ENCODE peak calls at places on chromosomes 16 and 17, in ten cellular contexts. One of them, this sample, is unnamed.

GRCh38 chr17:75625813-75626486 is 7.3 kb upstream of the SMIM5 start:
- DNase-seq in NCI-H1105 treated with DMSO at 0.1 percent for 48 hours: no peak
- DNase-seq in NCI-H226: no peak
- DNase-seq in SHP77: peak
- DNase-seq in stimulated activated CD4-positive, alpha-beta T cell treated with anti-CD3 and anti-CD28 coated beads, Interleukin-12 subunit alpha, Interleukin-12 subunit beta, amount 100 ng/mL, for 4 hours: no peak
- DNase-seq in T-helper 9 cell: no peak
- DNase-seq in globus pallidus: no peak
- DNase-seq in NCI-H146: no peak
- DNase-seq in stimulated activated CD8-positive, alpha-beta memory T cell treated with anti-CD3 and anti-CD28 coated beads, Interleukin-12 subunit alpha, Interleukin-12 subunit beta, amount 100 ng/mL, for 4 hours: no peak
- DNase-seq in DMS79: no peak
- DNase-seq in this sample: no peak

GRCh38 chr17:50573866-50574571 is 13.5 kb downstream of the CACNA1G start:
- DNase-seq in NCI-H1105 treated with DMSO at 0.1 percent for 48 hours: no peak
- DNase-seq in NCI-H226: no peak
- DNase-seq in SHP77: no peak
- DNase-seq in stimulated activated CD4-positive, alpha-beta T cell treated with anti-CD3 and anti-CD28 coated beads, Interleukin-12 subunit alpha, Interleukin-12 subunit beta, amount 100 ng/mL, for 4 hours: no peak
- DNase-seq in T-helper 9 cell: no peak
- DNase-seq in globus pallidus: no peak
- DNase-seq in NCI-H146: no peak
- DNase-seq in stimulated activated CD8-positive, alpha-beta memory T cell treated with anti-CD3 and anti-CD28 coated beads, Interleukin-12 subunit alpha, Interleukin-12 subunit beta, amount 100 ng/mL, for 4 hours: no peak
- DNase-seq in DMS79: no peak
- DNase-seq in this sample: no peak

GRCh38 chr17:8387914-8388651 is 5.1 kb upstream of the RPL26 start:
- DNase-seq in NCI-H1105 treated with DMSO at 0.1 percent for 48 hours: no peak
- DNase-seq in NCI-H226: no peak
- DNase-seq in SHP77: no peak
- DNase-seq in stimulated activated CD4-positive, alpha-beta T cell treated with anti-CD3 and anti-CD28 coated beads, Interleukin-12 subunit alpha, Interleukin-12 subunit beta, amount 100 ng/mL, for 4 hours: no peak
- DNase-seq in T-helper 9 cell: no peak
- DNase-seq in globus pallidus: no peak
- DNase-seq in NCI-H146: no peak
- DNase-seq in stimulated activated CD8-positive, alpha-beta memory T cell treated with anti-CD3 and anti-CD28 coated beads, Interleukin-12 subunit alpha, Interleukin-12 subunit beta, amount 100 ng/mL, for 4 hours: no peak
- DNase-seq in DMS79: no peak
- DNase-seq in this sample: no peak

GRCh38 chr17:17528101-17528500 is 31.9 kb upstream of the RASD1 start:
- DNase-seq in NCI-H1105 treated with DMSO at 0.1 percent for 48 hours: no peak
- DNase-seq in NCI-H226: no peak
- DNase-seq in SHP77: no peak
- DNase-seq in stimulated activated CD4-positive, alpha-beta T cell treated with anti-CD3 and anti-CD28 coated beads, Interleukin-12 subunit alpha, Interleukin-12 subunit beta, amount 100 ng/mL, for 4 hours: no peak
- DNase-seq in T-helper 9 cell: no peak
- DNase-seq in globus pallidus: no peak
- DNase-seq in NCI-H146: no peak
- DNase-seq in stimulated activated CD8-positive, alpha-beta memory T cell treated with anti-CD3 and anti-CD28 coated beads, Interleukin-12 subunit alpha, Interleukin-12 subunit beta, amount 100 ng/mL, for 4 hours: no peak
- DNase-seq in DMS79: no peak
- DNase-seq in this sample: no peak

GRCh38 chr17:82272495-82273326 is 789 bp downstream of the CSNK1D start:
- DNase-seq in NCI-H1105 treated with DMSO at 0.1 percent for 48 hours: no peak
- DNase-seq in NCI-H226: no peak
- DNase-seq in SHP77: no peak
- DNase-seq in stimulated activated CD4-positive, alpha-beta T cell treated with anti-CD3 and anti-CD28 coated beads, Interleukin-12 subunit alpha, Interleukin-12 subunit beta, amount 100 ng/mL, for 4 hours: peak
- DNase-seq in T-helper 9 cell: peak
- DNase-seq in globus pallidus: no peak
- DNase-seq in NCI-H146: peak
- DNase-seq in stimulated activated CD8-positive, alpha-beta memory T cell treated with anti-CD3 and anti-CD28 coated beads, Interleukin-12 subunit alpha, Interleukin-12 subunit beta, amount 100 ng/mL, for 4 hours: peak
- DNase-seq in DMS79: no peak
- DNase-seq in this sample: no peak

GRCh38 chr17:55641559-55642160 is 81.0 kb downstream of the TMEM100 start:
- DNase-seq in NCI-H1105 treated with DMSO at 0.1 percent for 48 hours: no peak
- DNase-seq in NCI-H226: peak
- DNase-seq in SHP77: peak
- DNase-seq in stimulated activated CD4-positive, alpha-beta T cell treated with anti-CD3 and anti-CD28 coated beads, Interleukin-12 subunit alpha, Interleukin-12 subunit beta, amount 100 ng/mL, for 4 hours: peak
- DNase-seq in T-helper 9 cell: no peak
- DNase-seq in globus pallidus: peak
- DNase-seq in NCI-H146: peak
- DNase-seq in stimulated activated CD8-positive, alpha-beta memory T cell treated with anti-CD3 and anti-CD28 coated beads, Interleukin-12 subunit alpha, Interleukin-12 subunit beta, amount 100 ng/mL, for 4 hours: no peak
- DNase-seq in DMS79: no peak
- DNase-seq in this sample: peak

GRCh38 chr16:78756189-78756661 is 656.8 kb downstream of the WWOX start:
- DNase-seq in NCI-H1105 treated with DMSO at 0.1 percent for 48 hours: no peak
- DNase-seq in NCI-H226: no peak
- DNase-seq in SHP77: no peak
- DNase-seq in stimulated activated CD4-positive, alpha-beta T cell treated with anti-CD3 and anti-CD28 coated beads, Interleukin-12 subunit alpha, Interleukin-12 subunit beta, amount 100 ng/mL, for 4 hours: no peak
- DNase-seq in T-helper 9 cell: no peak
- DNase-seq in globus pallidus: no peak
- DNase-seq in NCI-H146: peak
- DNase-seq in stimulated activated CD8-positive, alpha-beta memory T cell treated with anti-CD3 and anti-CD28 coated beads, Interleukin-12 subunit alpha, Interleukin-12 subunit beta, amount 100 ng/mL, for 4 hours: no peak
- DNase-seq in DMS79: no peak
- DNase-seq in this sample: no peak

GRCh38 chr17:48545022-48545376 is at the start of gene HOXB2:
- DNase-seq in NCI-H1105 treated with DMSO at 0.1 percent for 48 hours: peak
- DNase-seq in NCI-H226: no peak
- DNase-seq in SHP77: no peak
- DNase-seq in stimulated activated CD4-positive, alpha-beta T cell treated with anti-CD3 and anti-CD28 coated beads, Interleukin-12 subunit alpha, Interleukin-12 subunit beta, amount 100 ng/mL, for 4 hours: no peak
- DNase-seq in T-helper 9 cell: no peak
- DNase-seq in globus pallidus: no peak
- DNase-seq in NCI-H146: peak
- DNase-seq in stimulated activated CD8-positive, alpha-beta memory T cell treated with anti-CD3 and anti-CD28 coated beads, Interleukin-12 subunit alpha, Interleukin-12 subunit beta, amount 100 ng/mL, for 4 hours: no peak
- DNase-seq in DMS79: no peak
- DNase-seq in this sample: no peak

GRCh38 chr17:70622382-70623260 is 453.3 kb downstream of the KCNJ2 start:
- DNase-seq in NCI-H1105 treated with DMSO at 0.1 percent for 48 hours: peak
- DNase-seq in NCI-H226: no peak
- DNase-seq in SHP77: peak
- DNase-seq in stimulated activated CD4-positive, alpha-beta T cell treated with anti-CD3 and anti-CD28 coated beads, Interleukin-12 subunit alpha, Interleukin-12 subunit beta, amount 100 ng/mL, for 4 hours: no peak
- DNase-seq in T-helper 9 cell: no peak
- DNase-seq in globus pallidus: peak
- DNase-seq in NCI-H146: peak
- DNase-seq in stimulated activated CD8-positive, alpha-beta memory T cell treated with anti-CD3 and anti-CD28 coated beads, Interleukin-12 subunit alpha, Interleukin-12 subunit beta, amount 100 ng/mL, for 4 hours: no peak
- DNase-seq in DMS79: no peak
- DNase-seq in this sample: no peak

GRCh38 chr17:10793256-10793655 is 10.6 kb downstream of the TMEM238L start:
- DNase-seq in NCI-H1105 treated with DMSO at 0.1 percent for 48 hours: no peak
- DNase-seq in NCI-H226: no peak
- DNase-seq in SHP77: no peak
- DNase-seq in stimulated activated CD4-positive, alpha-beta T cell treated with anti-CD3 and anti-CD28 coated beads, Interleukin-12 subunit alpha, Interleukin-12 subunit beta, amount 100 ng/mL, for 4 hours: no peak
- DNase-seq in T-helper 9 cell: no peak
- DNase-seq in globus pallidus: no peak
- DNase-seq in NCI-H146: no peak
- DNase-seq in stimulated activated CD8-positive, alpha-beta memory T cell treated with anti-CD3 and anti-CD28 coated beads, Interleukin-12 subunit alpha, Interleukin-12 subunit beta, amount 100 ng/mL, for 4 hours: no peak
- DNase-seq in DMS79: no peak
- DNase-seq in this sample: no peak

GRCh38 chr16:12896562-12896961 is 4.8 kb upstream of the SHISA9 start:
- DNase-seq in NCI-H1105 treated with DMSO at 0.1 percent for 48 hours: no peak
- DNase-seq in NCI-H226: no peak
- DNase-seq in SHP77: peak
- DNase-seq in stimulated activated CD4-positive, alpha-beta T cell treated with anti-CD3 and anti-CD28 coated beads, Interleukin-12 subunit alpha, Interleukin-12 subunit beta, amount 100 ng/mL, for 4 hours: no peak
- DNase-seq in T-helper 9 cell: no peak
- DNase-seq in globus pallidus: no peak
- DNase-seq in NCI-H146: peak
- DNase-seq in stimulated activated CD8-positive, alpha-beta memory T cell treated with anti-CD3 and anti-CD28 coated beads, Interleukin-12 subunit alpha, Interleukin-12 subunit beta, amount 100 ng/mL, for 4 hours: no peak
- DNase-seq in DMS79: no peak
- DNase-seq in this sample: no peak

GRCh38 chr16:87765473-87765775 is 362 bp downstream of the KLHDC4 start:
- DNase-seq in NCI-H1105 treated with DMSO at 0.1 percent for 48 hours: peak
- DNase-seq in NCI-H226: peak
- DNase-seq in SHP77: no peak
- DNase-seq in stimulated activated CD4-positive, alpha-beta T cell treated with anti-CD3 and anti-CD28 coated beads, Interleukin-12 subunit alpha, Interleukin-12 subunit beta, amount 100 ng/mL, for 4 hours: no peak
- DNase-seq in T-helper 9 cell: peak
- DNase-seq in globus pallidus: no peak
- DNase-seq in NCI-H146: peak
- DNase-seq in stimulated activated CD8-positive, alpha-beta memory T cell treated with anti-CD3 and anti-CD28 coated beads, Interleukin-12 subunit alpha, Interleukin-12 subunit beta, amount 100 ng/mL, for 4 hours: peak
- DNase-seq in DMS79: no peak
- DNase-seq in this sample: no peak

GRCh38 chr16:11099672-11100195 is 155.4 kb downstream of the CLEC16A start:
- DNase-seq in NCI-H1105 treated with DMSO at 0.1 percent for 48 hours: no peak
- DNase-seq in NCI-H226: no peak
- DNase-seq in SHP77: no peak
- DNase-seq in stimulated activated CD4-positive, alpha-beta T cell treated with anti-CD3 and anti-CD28 coated beads, Interleukin-12 subunit alpha, Interleukin-12 subunit beta, amount 100 ng/mL, for 4 hours: no peak
- DNase-seq in T-helper 9 cell: no peak
- DNase-seq in globus pallidus: no peak
- DNase-seq in NCI-H146: no peak
- DNase-seq in stimulated activated CD8-positive, alpha-beta memory T cell treated with anti-CD3 and anti-CD28 coated beads, Interleukin-12 subunit alpha, Interleukin-12 subunit beta, amount 100 ng/mL, for 4 hours: no peak
- DNase-seq in DMS79: no peak
- DNase-seq in this sample: no peak

GRCh38 chr17:78473951-78474630 is 95.6 kb downstream of the PGS1 start:
- DNase-seq in NCI-H1105 treated with DMSO at 0.1 percent for 48 hours: no peak
- DNase-seq in NCI-H226: no peak
- DNase-seq in SHP77: no peak
- DNase-seq in stimulated activated CD4-positive, alpha-beta T cell treated with anti-CD3 and anti-CD28 coated beads, Interleukin-12 subunit alpha, Interleukin-12 subunit beta, amount 100 ng/mL, for 4 hours: no peak
- DNase-seq in T-helper 9 cell: no peak
- DNase-seq in globus pallidus: no peak
- DNase-seq in NCI-H146: no peak
- DNase-seq in stimulated activated CD8-positive, alpha-beta memory T cell treated with anti-CD3 and anti-CD28 coated beads, Interleukin-12 subunit alpha, Interleukin-12 subunit beta, amount 100 ng/mL, for 4 hours: no peak
- DNase-seq in DMS79: no peak
- DNase-seq in this sample: no peak

GRCh38 chr17:73907601-73907910 is 263.3 kb upstream of the SDK2 start:
- DNase-seq in NCI-H1105 treated with DMSO at 0.1 percent for 48 hours: no peak
- DNase-seq in NCI-H226: no peak
- DNase-seq in SHP77: no peak
- DNase-seq in stimulated activated CD4-positive, alpha-beta T cell treated with anti-CD3 and anti-CD28 coated beads, Interleukin-12 subunit alpha, Interleukin-12 subunit beta, amount 100 ng/mL, for 4 hours: no peak
- DNase-seq in T-helper 9 cell: no peak
- DNase-seq in globus pallidus: no peak
- DNase-seq in NCI-H146: no peak
- DNase-seq in stimulated activated CD8-positive, alpha-beta memory T cell treated with anti-CD3 and anti-CD28 coated beads, Interleukin-12 subunit alpha, Interleukin-12 subunit beta, amount 100 ng/mL, for 4 hours: no peak
- DNase-seq in DMS79: no peak
- DNase-seq in this sample: no peak

GRCh38 chr16:13099822-13100221 is 198.4 kb downstream of the SHISA9 start:
- DNase-seq in NCI-H1105 treated with DMSO at 0.1 percent for 48 hours: no peak
- DNase-seq in NCI-H226: no peak
- DNase-seq in SHP77: no peak
- DNase-seq in stimulated activated CD4-positive, alpha-beta T cell treated with anti-CD3 and anti-CD28 coated beads, Interleukin-12 subunit alpha, Interleukin-12 subunit beta, amount 100 ng/mL, for 4 hours: no peak
- DNase-seq in T-helper 9 cell: no peak
- DNase-seq in globus pallidus: no peak
- DNase-seq in NCI-H146: no peak
- DNase-seq in stimulated activated CD8-positive, alpha-beta memory T cell treated with anti-CD3 and anti-CD28 coated beads, Interleukin-12 subunit alpha, Interleukin-12 subunit beta, amount 100 ng/mL, for 4 hours: no peak
- DNase-seq in DMS79: no peak
- DNase-seq in this sample: no peak

GRCh38 chr17:76492989-76493501 is 8.2 kb downstream of the RHBDF2 start:
- DNase-seq in NCI-H1105 treated with DMSO at 0.1 percent for 48 hours: no peak
- DNase-seq in NCI-H226: peak
- DNase-seq in SHP77: no peak
- DNase-seq in stimulated activated CD4-positive, alpha-beta T cell treated with anti-CD3 and anti-CD28 coated beads, Interleukin-12 subunit alpha, Interleukin-12 subunit beta, amount 100 ng/mL, for 4 hours: no peak
- DNase-seq in T-helper 9 cell: no peak
- DNase-seq in globus pallidus: peak
- DNase-seq in NCI-H146: peak
- DNase-seq in stimulated activated CD8-positive, alpha-beta memory T cell treated with anti-CD3 and anti-CD28 coated beads, Interleukin-12 subunit alpha, Interleukin-12 subunit beta, amount 100 ng/mL, for 4 hours: peak
- DNase-seq in DMS79: no peak
- DNase-seq in this sample: peak

GRCh38 chr16:84507011-84507982 is 2.8 kb upstream of the MEAK7 start:
- DNase-seq in NCI-H1105 treated with DMSO at 0.1 percent for 48 hours: no peak
- DNase-seq in NCI-H226: no peak
- DNase-seq in SHP77: no peak
- DNase-seq in stimulated activated CD4-positive, alpha-beta T cell treated with anti-CD3 and anti-CD28 coated beads, Interleukin-12 subunit alpha, Interleukin-12 subunit beta, amount 100 ng/mL, for 4 hours: no peak
- DNase-seq in T-helper 9 cell: no peak
- DNase-seq in globus pallidus: no peak
- DNase-seq in NCI-H146: no peak
- DNase-seq in stimulated activated CD8-positive, alpha-beta memory T cell treated with anti-CD3 and anti-CD28 coated beads, Interleukin-12 subunit alpha, Interleukin-12 subunit beta, amount 100 ng/mL, for 4 hours: no peak
- DNase-seq in DMS79: no peak
- DNase-seq in this sample: no peak

GRCh38 chr16:80725566-80726162 is 78.7 kb downstream of the CDYL2 start:
- DNase-seq in NCI-H1105 treated with DMSO at 0.1 percent for 48 hours: no peak
- DNase-seq in NCI-H226: no peak
- DNase-seq in SHP77: no peak
- DNase-seq in stimulated activated CD4-positive, alpha-beta T cell treated with anti-CD3 and anti-CD28 coated beads, Interleukin-12 subunit alpha, Interleukin-12 subunit beta, amount 100 ng/mL, for 4 hours: no peak
- DNase-seq in T-helper 9 cell: no peak
- DNase-seq in globus pallidus: no peak
- DNase-seq in NCI-H146: no peak
- DNase-seq in stimulated activated CD8-positive, alpha-beta memory T cell treated with anti-CD3 and anti-CD28 coated beads, Interleukin-12 subunit alpha, Interleukin-12 subunit beta, amount 100 ng/mL, for 4 hours: no peak
- DNase-seq in DMS79: no peak
- DNase-seq in this sample: no peak

GRCh38 chr17:61221597-61222471 is 177.8 kb upstream of the TBX2 start:
- DNase-seq in NCI-H1105 treated with DMSO at 0.1 percent for 48 hours: no peak
- DNase-seq in NCI-H226: no peak
- DNase-seq in SHP77: no peak
- DNase-seq in stimulated activated CD4-positive, alpha-beta T cell treated with anti-CD3 and anti-CD28 coated beads, Interleukin-12 subunit alpha, Interleukin-12 subunit beta, amount 100 ng/mL, for 4 hours: no peak
- DNase-seq in T-helper 9 cell: no peak
- DNase-seq in globus pallidus: no peak
- DNase-seq in NCI-H146: no peak
- DNase-seq in stimulated activated CD8-positive, alpha-beta memory T cell treated with anti-CD3 and anti-CD28 coated beads, Interleukin-12 subunit alpha, Interleukin-12 subunit beta, amount 100 ng/mL, for 4 hours: no peak
- DNase-seq in DMS79: no peak
- DNase-seq in this sample: no peak

GRCh38 chr16:1788095-1788707 is 5.3 kb downstream of the IGFALS start:
- DNase-seq in NCI-H1105 treated with DMSO at 0.1 percent for 48 hours: no peak
- DNase-seq in NCI-H226: no peak
- DNase-seq in SHP77: no peak
- DNase-seq in stimulated activated CD4-positive, alpha-beta T cell treated with anti-CD3 and anti-CD28 coated beads, Interleukin-12 subunit alpha, Interleukin-12 subunit beta, amount 100 ng/mL, for 4 hours: no peak
- DNase-seq in T-helper 9 cell: no peak
- DNase-seq in globus pallidus: no peak
- DNase-seq in NCI-H146: no peak
- DNase-seq in stimulated activated CD8-positive, alpha-beta memory T cell treated with anti-CD3 and anti-CD28 coated beads, Interleukin-12 subunit alpha, Interleukin-12 subunit beta, amount 100 ng/mL, for 4 hours: no peak
- DNase-seq in DMS79: no peak
- DNase-seq in this sample: peak

GRCh38 chr17:77734371-77735050 is 224.0 kb upstream of the TNRC6C start:
- DNase-seq in NCI-H1105 treated with DMSO at 0.1 percent for 48 hours: peak
- DNase-seq in NCI-H226: peak
- DNase-seq in SHP77: peak
- DNase-seq in stimulated activated CD4-positive, alpha-beta T cell treated with anti-CD3 and anti-CD28 coated beads, Interleukin-12 subunit alpha, Interleukin-12 subunit beta, amount 100 ng/mL, for 4 hours: no peak
- DNase-seq in T-helper 9 cell: no peak
- DNase-seq in globus pallidus: peak
- DNase-seq in NCI-H146: peak
- DNase-seq in stimulated activated CD8-positive, alpha-beta memory T cell treated with anti-CD3 and anti-CD28 coated beads, Interleukin-12 subunit alpha, Interleukin-12 subunit beta, amount 100 ng/mL, for 4 hours: no peak
- DNase-seq in DMS79: peak
- DNase-seq in this sample: peak

GRCh38 chr17:37844977-37845293 is 79.3 kb upstream of the TBC1D3K start:
- DNase-seq in NCI-H1105 treated with DMSO at 0.1 percent for 48 hours: no peak
- DNase-seq in NCI-H226: no peak
- DNase-seq in SHP77: no peak
- DNase-seq in stimulated activated CD4-positive, alpha-beta T cell treated with anti-CD3 and anti-CD28 coated beads, Interleukin-12 subunit alpha, Interleukin-12 subunit beta, amount 100 ng/mL, for 4 hours: no peak
- DNase-seq in T-helper 9 cell: no peak
- DNase-seq in globus pallidus: no peak
- DNase-seq in NCI-H146: no peak
- DNase-seq in stimulated activated CD8-positive, alpha-beta memory T cell treated with anti-CD3 and anti-CD28 coated beads, Interleukin-12 subunit alpha, Interleukin-12 subunit beta, amount 100 ng/mL, for 4 hours: no peak
- DNase-seq in DMS79: no peak
- DNase-seq in this sample: no peak

GRCh38 chr17:41037853-41038350 is 3.2 kb upstream of the KRTAP1-3 start:
- DNase-seq in NCI-H1105 treated with DMSO at 0.1 percent for 48 hours: no peak
- DNase-seq in NCI-H226: no peak
- DNase-seq in SHP77: no peak
- DNase-seq in stimulated activated CD4-positive, alpha-beta T cell treated with anti-CD3 and anti-CD28 coated beads, Interleukin-12 subunit alpha, Interleukin-12 subunit beta, amount 100 ng/mL, for 4 hours: no peak
- DNase-seq in T-helper 9 cell: no peak
- DNase-seq in globus pallidus: no peak
- DNase-seq in NCI-H146: no peak
- DNase-seq in stimulated activated CD8-positive, alpha-beta memory T cell treated with anti-CD3 and anti-CD28 coated beads, Interleukin-12 subunit alpha, Interleukin-12 subunit beta, amount 100 ng/mL, for 4 hours: no peak
- DNase-seq in DMS79: no peak
- DNase-seq in this sample: no peak

GRCh38 chr16:4293181-4293716 is 20.4 kb upstream of the TFAP4 start:
- DNase-seq in NCI-H1105 treated with DMSO at 0.1 percent for 48 hours: no peak
- DNase-seq in NCI-H226: no peak
- DNase-seq in SHP77: no peak
- DNase-seq in stimulated activated CD4-positive, alpha-beta T cell treated with anti-CD3 and anti-CD28 coated beads, Interleukin-12 subunit alpha, Interleukin-12 subunit beta, amount 100 ng/mL, for 4 hours: no peak
- DNase-seq in T-helper 9 cell: no peak
- DNase-seq in globus pallidus: no peak
- DNase-seq in NCI-H146: no peak
- DNase-seq in stimulated activated CD8-positive, alpha-beta memory T cell treated with anti-CD3 and anti-CD28 coated beads, Interleukin-12 subunit alpha, Interleukin-12 subunit beta, amount 100 ng/mL, for 4 hours: no peak
- DNase-seq in DMS79: no peak
- DNase-seq in this sample: no peak

GRCh38 chr17:40810505-40810904 is 10.7 kb upstream of the KRT28 start:
- DNase-seq in NCI-H1105 treated with DMSO at 0.1 percent for 48 hours: no peak
- DNase-seq in NCI-H226: peak
- DNase-seq in SHP77: no peak
- DNase-seq in stimulated activated CD4-positive, alpha-beta T cell treated with anti-CD3 and anti-CD28 coated beads, Interleukin-12 subunit alpha, Interleukin-12 subunit beta, amount 100 ng/mL, for 4 hours: no peak
- DNase-seq in T-helper 9 cell: no peak
- DNase-seq in globus pallidus: no peak
- DNase-seq in NCI-H146: no peak
- DNase-seq in stimulated activated CD8-positive, alpha-beta memory T cell treated with anti-CD3 and anti-CD28 coated beads, Interleukin-12 subunit alpha, Interleukin-12 subunit beta, amount 100 ng/mL, for 4 hours: no peak
- DNase-seq in DMS79: no peak
- DNase-seq in this sample: no peak

GRCh38 chr17:14038206-14038605 is 31.1 kb upstream of the COX10 start:
- DNase-seq in NCI-H1105 treated with DMSO at 0.1 percent for 48 hours: no peak
- DNase-seq in NCI-H226: peak
- DNase-seq in SHP77: no peak
- DNase-seq in stimulated activated CD4-positive, alpha-beta T cell treated with anti-CD3 and anti-CD28 coated beads, Interleukin-12 subunit alpha, Interleukin-12 subunit beta, amount 100 ng/mL, for 4 hours: no peak
- DNase-seq in T-helper 9 cell: no peak
- DNase-seq in globus pallidus: no peak
- DNase-seq in NCI-H146: no peak
- DNase-seq in stimulated activated CD8-positive, alpha-beta memory T cell treated with anti-CD3 and anti-CD28 coated beads, Interleukin-12 subunit alpha, Interleukin-12 subunit beta, amount 100 ng/mL, for 4 hours: no peak
- DNase-seq in DMS79: no peak
- DNase-seq in this sample: no peak

GRCh38 chr16:71748226-71748625 is 23.7 kb upstream of the PHLPP2 start:
- DNase-seq in NCI-H1105 treated with DMSO at 0.1 percent for 48 hours: no peak
- DNase-seq in NCI-H226: no peak
- DNase-seq in SHP77: no peak
- DNase-seq in stimulated activated CD4-positive, alpha-beta T cell treated with anti-CD3 and anti-CD28 coated beads, Interleukin-12 subunit alpha, Interleukin-12 subunit beta, amount 100 ng/mL, for 4 hours: no peak
- DNase-seq in T-helper 9 cell: no peak
- DNase-seq in globus pallidus: no peak
- DNase-seq in NCI-H146: no peak
- DNase-seq in stimulated activated CD8-positive, alpha-beta memory T cell treated with anti-CD3 and anti-CD28 coated beads, Interleukin-12 subunit alpha, Interleukin-12 subunit beta, amount 100 ng/mL, for 4 hours: no peak
- DNase-seq in DMS79: no peak
- DNase-seq in this sample: no peak